ENCODE peak calls at places on chromosomes 5 and 9, in ten cellular contexts. X is tibial nerve, P is pancreas, V is uterus, G is aorta, I is mammary epithelial cell, S is heart right ventricle, Y is hepatocyte, U is Caco-2, K is right cardiac atrium. H is an unnamed sample.

GRCh38 chr5:57468481-57469165 is 14.0 kb downstream of the ACTBL2 start:
- DNase-seq in K (no peak), V (no peak), U (no peak), Y (no peak), S (no peak), P (no peak), I (peak; percentile 57), G (no peak), X (no peak), H (no peak)

GRCh38 chr5:54049963-54050362 is 260.4 kb downstream of the ARL15 start:
- DNase-seq in G (no peak), S (no peak), P (no peak), K (no peak), U (no peak), X (no peak), I (no peak), Y (no peak), V (no peak), H (no peak)

GRCh38 chr5:14929293-14930065 is 57.9 kb upstream of the ANKH start:
- DNase-seq in I (no peak), X (no peak), P (no peak), K (no peak), S (no peak), U (no peak), V (no peak), Y (no peak), G (no peak), H (no peak)

GRCh38 chr9:83572524-83572923 is 34.3 kb upstream of the FRMD3 start:
- DNase-seq in P (no peak), V (no peak), U (no peak), Y (peak; percentile 28), G (no peak), X (no peak), I (peak; percentile 24), K (no peak), S (no peak), H (no peak)

GRCh38 chr9:135087489-135087791 is at the start of gene OLFM1:
- DNase-seq in I (peak; percentile 51), K (peak; percentile 83), G (peak; percentile 80), Y (peak; percentile 85), V (peak; percentile 78), X (peak; percentile 59), S (peak; percentile 81), U (peak; percentile 59), P (peak; percentile 77), H (peak; percentile 88)

GRCh38 chr9:32992596-32993238 is 8.7 kb downstream of the APTX start:
- DNase-seq in P (no peak), K (no peak), X (no peak), G (no peak), U (no peak), V (no peak), S (no peak), I (peak; percentile 7), Y (no peak), H (no peak)

GRCh38 chr9:127942152-127943010 is 4.7 kb upstream of the DPM2 start:
- DNase-seq in U (peak; percentile 64), I (peak; percentile 30), G (peak; percentile 84), S (peak; percentile 58), P (no peak), X (peak; percentile 62), Y (peak; percentile 76), K (peak; percentile 80), V (peak; percentile 72), H (peak; percentile 86)

GRCh38 chr5:144467795-144468194 is 297.1 kb downstream of the KCTD16 start:
- DNase-seq in V (no peak), U (peak; percentile 60), G (no peak), Y (peak; percentile 60), K (no peak), P (peak; percentile 19), X (no peak), S (peak; percentile 5), I (peak; percentile 25), H (peak; percentile 34)

GRCh38 chr5:133327946-133328401 is 276.2 kb downstream of the HSPA4 start:
- DNase-seq in S (no peak), V (no peak), X (no peak), P (no peak), I (no peak), G (no peak), K (no peak), U (no peak), Y (no peak), H (no peak)

GRCh38 chr5:128512894-128513293 is 25.2 kb downstream of the FBN2 start:
- DNase-seq in S (no peak), G (no peak), Y (no peak), K (no peak), X (no peak), P (no peak), I (no peak), V (no peak), U (no peak), H (no peak)

GRCh38 chr5:161676109-161676508 is 9.4 kb upstream of the GABRA6 start:
- DNase-seq in I (no peak), G (no peak), V (no peak), X (no peak), K (no peak), Y (peak; percentile 23), P (no peak), U (no peak), S (no peak), H (peak; percentile 26)

GRCh38 chr5:16480144-16480543 is 14.5 kb upstream of the ZNF622 start:
- DNase-seq in V (no peak), U (no peak), G (no peak), P (no peak), Y (no peak), K (no peak), I (no peak), X (no peak), S (no peak), H (no peak)

GRCh38 chr9:92749934-92750315 is 14.7 kb downstream of the BICD2 start:
- DNase-seq in V (no peak), P (no peak), I (no peak), X (no peak), Y (no peak), S (no peak), U (no peak), K (no peak), G (no peak), H (no peak)

GRCh38 chr5:18375637-18376036 is 741.4 kb downstream of the TAF11L14 start:
- DNase-seq in U (no peak), G (no peak), Y (no peak), P (no peak), K (no peak), V (no peak), I (no peak), S (no peak), X (no peak), H (no peak)

GRCh38 chr9:129609486-129610192 is 11.3 kb downstream of the C9orf50 start:
- DNase-seq in U (no peak), G (no peak), X (no peak), P (no peak), I (no peak), S (peak; percentile 50), V (peak; percentile 62), Y (peak; percentile 55), K (peak; percentile 58), H (peak; percentile 59)

GRCh38 chr5:44845777-44846176 is 37.0 kb downstream of the MRPS30 start:
- DNase-seq in Y (no peak), K (no peak), U (no peak), S (no peak), G (no peak), P (no peak), X (no peak), I (no peak), V (no peak), H (no peak)

DNA sequence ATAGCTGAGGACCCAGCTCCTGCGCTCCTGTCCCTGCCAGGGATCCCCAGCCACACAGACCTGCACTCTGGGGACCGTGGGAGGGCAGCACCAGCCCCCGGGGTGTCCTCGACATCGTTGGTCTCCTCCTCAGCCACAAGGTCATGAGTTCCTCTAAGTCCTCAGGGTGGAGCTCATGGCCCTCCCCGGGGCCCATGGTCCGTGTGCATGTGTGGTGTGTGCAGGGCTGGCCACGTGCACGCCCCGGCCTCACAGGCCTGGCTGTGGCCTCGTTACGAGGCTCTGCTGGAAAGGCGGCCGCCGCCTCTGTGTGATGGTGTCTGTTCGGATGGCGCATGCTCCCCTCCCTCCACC is 16.1 kb upstream of the AJM1 start:
- DNase-seq in K (no peak), S (no peak), G (peak; percentile 35), Y (no peak), I (no peak), U (no peak), V (no peak), P (peak; percentile 6), X (no peak), H (no peak)
- H3K4me3 ChIP-seq in K (no peak overlapping the region), S (no peak overlapping the region), G (no peak overlapping the region), Y (no peak overlapping the region), I (no peak overlapping the region), U (no peak overlapping the region), V (no peak overlapping the region), P (no peak overlapping the region), X (no peak overlapping the region), H (no peak overlapping the region)

GRCh38 chr9:70493046-70493445 is 78.6 kb upstream of the KLF9 start:
- DNase-seq in Y (no peak), U (no peak), I (no peak), S (peak; percentile 52), V (no peak), K (no peak), X (no peak), P (no peak), G (no peak), H (no peak)
- H3K4me3 ChIP-seq in Y (no peak overlapping the region), U (no peak overlapping the region), I (no peak overlapping the region), S (no peak overlapping the region), V (no peak overlapping the region), K (no peak overlapping the region), X (no peak overlapping the region), P (no peak overlapping the region), G (no peak overlapping the region), H (no peak overlapping the region)

DNA sequence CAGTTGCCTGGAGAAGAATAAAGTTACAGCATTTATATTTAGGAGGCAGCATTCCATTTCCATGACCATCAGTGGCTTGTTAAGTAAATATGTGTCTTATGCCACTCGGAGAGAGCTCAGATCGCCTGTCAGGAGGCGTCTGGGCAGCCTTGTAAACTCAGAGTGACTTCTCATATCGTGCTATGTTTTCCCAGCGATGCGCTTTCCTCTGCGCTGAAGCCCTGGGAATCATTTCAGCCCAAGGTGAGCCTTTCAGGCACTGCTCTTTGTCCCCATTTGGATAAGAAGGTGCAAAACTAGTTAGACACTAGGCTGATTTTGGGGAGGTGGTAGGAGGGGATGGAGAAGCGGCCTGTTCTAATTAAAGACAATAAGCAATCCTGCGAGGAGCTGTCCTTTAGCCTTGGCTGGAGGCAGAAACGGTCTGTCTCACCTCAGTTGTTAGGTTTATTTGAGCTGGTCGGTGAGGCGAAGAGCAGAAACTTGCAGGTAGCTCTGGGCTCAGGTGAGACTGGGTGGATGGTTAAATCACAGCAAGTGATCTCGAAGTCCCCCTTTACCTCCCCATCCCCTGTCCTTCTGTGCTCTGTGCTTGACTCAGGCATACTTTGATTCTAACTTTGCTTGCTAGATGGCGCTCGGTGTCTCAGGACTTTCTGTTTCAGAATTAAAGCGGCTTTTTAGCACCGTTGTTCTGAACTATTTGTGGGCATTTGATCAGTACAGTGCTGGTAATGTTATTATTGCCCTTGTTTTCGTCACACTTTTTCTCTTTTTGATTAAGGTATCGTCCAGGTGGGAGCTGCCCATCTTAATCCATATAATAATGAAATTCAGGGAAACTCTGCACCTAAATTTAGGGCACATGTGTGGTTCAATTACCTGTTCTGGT is 24.6 kb downstream of the NR2F1 start:
- DNase-seq in U (peak; percentile 45), V (no peak), Y (peak; percentile 65), K (no peak), G (no peak), S (peak; percentile 45), P (no peak), I (peak; percentile 41), X (no peak), H (no peak)
- H3K4me3 ChIP-seq in U (no peak overlapping the region), V (no peak overlapping the region), Y (no peak overlapping the region), K (peak overlapping the region; percentile 1), G (no peak overlapping the region), S (no peak overlapping the region), P (no peak overlapping the region), I (no peak overlapping the region), X (no peak overlapping the region), H (no peak overlapping the region)

GRCh38 chr5:111653408-111653807 is 103.6 kb downstream of the NREP start:
- DNase-seq in G (no peak), X (no peak), K (no peak), P (no peak), V (no peak), U (no peak), S (no peak), Y (no peak), I (no peak), H (no peak)
- H3K4me3 ChIP-seq in G (no peak overlapping the region), X (no peak overlapping the region), K (no peak overlapping the region), P (no peak overlapping the region), V (no peak overlapping the region), U (no peak overlapping the region), S (no peak overlapping the region), Y (no peak overlapping the region), I (no peak overlapping the region), H (no peak overlapping the region)

H was measured in testis.